ENCODE peak calls at places on chromosomes 1 and 21, in five cellular contexts. One of them, this sample, is unnamed.

GRCh38 chr1:203046984-203047630 is 20.8 kb downstream of the PPFIA4 start:
- DNase-seq in uterus: no peak
- DNase-seq in kidney: peak
- DNase-seq in endothelial cell of umbilical vein: peak
- DNase-seq in ovary: no peak
- DNase-seq in this sample: no peak

GRCh38 chr1:41868241-41868953 is 50.3 kb downstream of the HIVEP3 start:
- DNase-seq in uterus: no peak
- DNase-seq in kidney: no peak
- DNase-seq in endothelial cell of umbilical vein: no peak
- DNase-seq in ovary: no peak
- DNase-seq in this sample: no peak

GRCh38 chr21:44736291-44737004 is 25.1 kb upstream of the TSPEAR start:
- DNase-seq in uterus: no peak
- DNase-seq in kidney: no peak
- DNase-seq in endothelial cell of umbilical vein: no peak
- DNase-seq in ovary: no peak
- DNase-seq in this sample: no peak

GRCh38 chr21:42751866-42752265 is 98.4 kb downstream of the PDE9A start:
- DNase-seq in uterus: no peak
- DNase-seq in kidney: peak
- DNase-seq in endothelial cell of umbilical vein: no peak
- DNase-seq in ovary: no peak
- DNase-seq in this sample: no peak

GRCh38 chr1:180343931-180344406 is 113.9 kb downstream of the LHX4 start:
- DNase-seq in uterus: no peak
- DNase-seq in kidney: no peak
- DNase-seq in endothelial cell of umbilical vein: peak
- DNase-seq in ovary: peak
- DNase-seq in this sample: no peak

GRCh38 chr1:246142320-246142893 is 364.7 kb downstream of the SMYD3 start:
- DNase-seq in uterus: no peak
- DNase-seq in kidney: no peak
- DNase-seq in endothelial cell of umbilical vein: peak
- DNase-seq in ovary: no peak
- DNase-seq in this sample: no peak

GRCh38 chr1:99005142-99005491 is 456 bp upstream of the PLPPR5 start:
- DNase-seq in uterus: no peak
- DNase-seq in kidney: peak
- DNase-seq in endothelial cell of umbilical vein: no peak
- DNase-seq in ovary: no peak
- DNase-seq in this sample: no peak

GRCh38 chr1:156090822-156091188 is 8.5 kb upstream of the MEX3A start:
- DNase-seq in uterus: peak
- DNase-seq in kidney: peak
- DNase-seq in endothelial cell of umbilical vein: peak
- DNase-seq in ovary: peak
- DNase-seq in this sample: peak

GRCh38 chr1:236354330-236355147 is 39.5 kb upstream of the EDARADD start:
- DNase-seq in uterus: no peak
- DNase-seq in kidney: no peak
- DNase-seq in endothelial cell of umbilical vein: no peak
- DNase-seq in ovary: no peak
- DNase-seq in this sample: peak

GRCh38 chr1:93692451-93692861 is 10.8 kb upstream of the BCAR3 start:
- DNase-seq in uterus: no peak
- DNase-seq in kidney: no peak
- DNase-seq in endothelial cell of umbilical vein: no peak
- DNase-seq in ovary: no peak
- DNase-seq in this sample: no peak

GRCh38 chr1:66402194-66402593 is 131.8 kb upstream of the SGIP1 start:
- DNase-seq in uterus: peak
- DNase-seq in kidney: peak
- DNase-seq in endothelial cell of umbilical vein: no peak
- DNase-seq in ovary: peak
- DNase-seq in this sample: no peak

GRCh38 chr1:179372160-179372559 is 6.4 kb downstream of the AXDND1 start:
- DNase-seq in uterus: no peak
- DNase-seq in kidney: no peak
- DNase-seq in endothelial cell of umbilical vein: no peak
- DNase-seq in ovary: no peak
- DNase-seq in this sample: no peak

GRCh38 chr1:55441474-55441873 is 226.3 kb upstream of the USP24 start:
- DNase-seq in uterus: no peak
- DNase-seq in kidney: no peak
- DNase-seq in endothelial cell of umbilical vein: no peak
- DNase-seq in ovary: no peak
- DNase-seq in this sample: no peak

GRCh38 chr1:164688791-164689190 is 129.8 kb downstream of the PBX1 start:
- DNase-seq in uterus: no peak
- DNase-seq in kidney: no peak
- DNase-seq in endothelial cell of umbilical vein: no peak
- DNase-seq in ovary: no peak
- DNase-seq in this sample: no peak

GRCh38 chr21:33109574-33110339 is 39.8 kb downstream of the OLIG1 start:
- DNase-seq in uterus: no peak
- DNase-seq in kidney: no peak
- DNase-seq in endothelial cell of umbilical vein: no peak
- DNase-seq in ovary: no peak
- DNase-seq in this sample: no peak

GRCh38 chr1:29655945-29656866 is 419.9 kb downstream of the PTPRU start:
- DNase-seq in uterus: no peak
- DNase-seq in kidney: no peak
- DNase-seq in endothelial cell of umbilical vein: no peak
- DNase-seq in ovary: no peak
- DNase-seq in this sample: peak

GRCh38 chr1:35454616-35455015 is 102.6 kb downstream of the KIAA0319L start:
- DNase-seq in uterus: no peak
- DNase-seq in kidney: no peak
- DNase-seq in endothelial cell of umbilical vein: peak
- DNase-seq in ovary: no peak
- DNase-seq in this sample: no peak

GRCh38 chr21:22345624-22346023 is 1347.4 kb downstream of the NCAM2 start:
- DNase-seq in uterus: no peak
- DNase-seq in kidney: no peak
- DNase-seq in endothelial cell of umbilical vein: no peak
- DNase-seq in ovary: no peak
- DNase-seq in this sample: no peak

GRCh38 chr21:19340303-19340702 is 936.7 kb upstream of the TMPRSS15 start:
- DNase-seq in uterus: no peak
- DNase-seq in kidney: no peak
- DNase-seq in endothelial cell of umbilical vein: no peak
- DNase-seq in ovary: no peak
- DNase-seq in this sample: no peak
- TF ChIP-seq CTCF in uterus: no peak
- TF ChIP-seq CTCF in kidney: no peak
- TF ChIP-seq CTCF in endothelial cell of umbilical vein: no peak
- TF ChIP-seq CTCF in ovary: no peak
- TF ChIP-seq CTCF in this sample: no peak

DNA sequence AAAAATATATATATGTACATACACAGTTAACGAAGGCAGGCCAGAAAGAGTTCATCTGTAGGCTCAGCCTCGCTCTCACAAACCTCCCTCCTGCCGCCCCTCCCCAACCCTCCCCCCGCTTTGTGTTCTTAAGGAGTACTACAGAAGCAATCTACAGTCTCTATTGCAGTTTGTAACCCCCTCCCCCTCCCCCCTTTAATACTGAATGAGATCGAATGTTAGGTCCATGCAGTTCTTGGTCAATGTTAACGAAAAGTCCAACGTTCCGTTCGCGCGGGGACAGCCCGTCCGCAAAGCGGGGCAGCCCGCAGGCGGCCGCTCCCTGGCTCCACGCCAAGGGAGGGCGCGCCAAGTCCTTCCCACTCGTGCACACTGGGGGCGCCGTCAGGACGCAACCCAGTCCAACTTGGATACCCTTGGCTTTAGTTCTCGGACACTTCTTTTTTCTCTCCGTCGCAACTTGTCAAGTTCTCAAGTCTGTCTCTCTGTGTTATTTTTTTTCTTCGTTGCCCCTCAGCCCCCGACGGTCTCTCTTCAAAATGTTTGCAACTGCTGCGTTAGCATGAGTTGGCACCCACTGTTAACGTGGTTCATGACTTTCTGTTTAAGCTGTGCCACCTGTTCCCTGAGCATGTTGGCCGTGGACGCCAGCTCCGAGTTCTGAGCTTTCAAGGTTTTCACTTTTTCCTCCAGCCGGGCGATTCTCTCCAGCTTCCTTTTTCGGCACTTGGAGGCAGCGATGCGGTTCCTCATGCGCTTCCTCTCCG is 2.1 kb downstream of the JUN start:
- DNase-seq in uterus: peak
- DNase-seq in kidney: peak
- DNase-seq in endothelial cell of umbilical vein: peak
- DNase-seq in ovary: peak
- DNase-seq in this sample: no peak
- TF ChIP-seq CTCF in uterus: peak
- TF ChIP-seq CTCF in kidney: peak
- TF ChIP-seq CTCF in endothelial cell of umbilical vein: peak
- TF ChIP-seq CTCF in ovary: peak
- TF ChIP-seq CTCF in this sample: peak

DNA sequence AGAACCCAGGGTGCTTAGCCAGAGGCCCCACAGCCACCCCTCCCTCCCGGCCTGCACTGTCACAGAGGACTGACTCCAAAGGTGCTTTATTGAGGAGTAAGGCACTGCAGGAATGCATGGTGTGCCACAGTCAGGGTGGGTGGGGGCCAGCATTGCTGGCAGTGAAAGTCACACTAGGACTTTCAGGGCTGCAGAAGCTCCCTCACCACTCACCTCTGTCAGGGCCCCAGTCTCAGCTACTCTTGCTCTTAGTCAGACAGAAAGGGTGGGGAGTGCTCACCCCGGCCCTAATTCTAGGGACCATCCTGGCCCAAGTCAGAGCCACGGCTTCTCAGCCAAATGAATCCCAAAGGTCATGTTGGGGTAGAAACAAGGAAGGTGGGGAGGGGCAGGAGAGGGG is 19.4 kb downstream of the KNCN start:
- DNase-seq in uterus: no peak
- DNase-seq in kidney: no peak
- DNase-seq in endothelial cell of umbilical vein: no peak
- DNase-seq in ovary: no peak
- DNase-seq in this sample: no peak
- TF ChIP-seq CTCF in uterus: no peak
- TF ChIP-seq CTCF in kidney: no peak
- TF ChIP-seq CTCF in endothelial cell of umbilical vein: no peak
- TF ChIP-seq CTCF in ovary: no peak
- TF ChIP-seq CTCF in this sample: no peak

GRCh38 chr1:68384321-68384813 is 65.4 kb downstream of the RPE65 start:
- DNase-seq in uterus: no peak
- DNase-seq in kidney: no peak
- DNase-seq in endothelial cell of umbilical vein: peak
- DNase-seq in ovary: no peak
- DNase-seq in this sample: no peak
- TF ChIP-seq CTCF in uterus: peak
- TF ChIP-seq CTCF in kidney: no peak
- TF ChIP-seq CTCF in endothelial cell of umbilical vein: peak
- TF ChIP-seq CTCF in ovary: no peak
- TF ChIP-seq CTCF in this sample: no peak

GRCh38 chr1:57018119-57018518 is 52.3 kb upstream of the C8B start:
- DNase-seq in uterus: no peak
- DNase-seq in kidney: no peak
- DNase-seq in endothelial cell of umbilical vein: no peak
- DNase-seq in ovary: no peak
- DNase-seq in this sample: no peak

GRCh38 chr1:57017201-57017600 is 51.4 kb upstream of the C8B start:
- DNase-seq in uterus: no peak
- DNase-seq in kidney: no peak
- DNase-seq in endothelial cell of umbilical vein: no peak
- DNase-seq in ovary: no peak
- DNase-seq in this sample: no peak

GRCh38 chr1:57015071-57015470 is 49.3 kb upstream of the C8B start:
- DNase-seq in uterus: no peak
- DNase-seq in kidney: no peak
- DNase-seq in endothelial cell of umbilical vein: no peak
- DNase-seq in ovary: no peak
- DNase-seq in this sample: no peak

GRCh38 chr1:57019240-57019805 is 53.5 kb upstream of the C8B start:
- DNase-seq in uterus: no peak
- DNase-seq in kidney: no peak
- DNase-seq in endothelial cell of umbilical vein: no peak
- DNase-seq in ovary: no peak
- DNase-seq in this sample: no peak

DNA sequence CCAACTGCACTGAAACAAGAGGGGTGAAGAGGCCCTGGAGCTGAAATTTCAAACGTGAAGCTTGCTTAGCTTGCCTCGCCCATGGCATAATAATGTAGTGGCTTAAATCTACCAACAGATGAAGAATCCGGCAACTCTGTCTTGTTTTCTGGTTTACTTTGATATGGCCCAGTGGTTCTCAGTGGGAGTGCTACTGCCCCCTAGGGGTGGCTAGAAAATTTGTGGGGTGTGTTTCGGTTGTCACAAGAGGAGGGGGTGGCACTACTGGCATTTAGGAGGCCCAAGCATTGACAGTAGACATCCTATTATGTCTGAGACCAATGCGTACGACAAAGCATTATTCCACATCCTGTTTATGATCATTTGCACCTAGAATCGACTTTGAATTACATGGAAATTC is 51.9 kb upstream of the C8B start:
- DNase-seq in uterus: no peak
- DNase-seq in kidney: no peak
- DNase-seq in endothelial cell of umbilical vein: no peak
- DNase-seq in ovary: no peak
- DNase-seq in this sample: no peak
- TF ChIP-seq CTCF in uterus: no peak
- TF ChIP-seq CTCF in kidney: no peak
- TF ChIP-seq CTCF in endothelial cell of umbilical vein: no peak
- TF ChIP-seq CTCF in ovary: no peak
- TF ChIP-seq CTCF in this sample: no peak

DNA sequence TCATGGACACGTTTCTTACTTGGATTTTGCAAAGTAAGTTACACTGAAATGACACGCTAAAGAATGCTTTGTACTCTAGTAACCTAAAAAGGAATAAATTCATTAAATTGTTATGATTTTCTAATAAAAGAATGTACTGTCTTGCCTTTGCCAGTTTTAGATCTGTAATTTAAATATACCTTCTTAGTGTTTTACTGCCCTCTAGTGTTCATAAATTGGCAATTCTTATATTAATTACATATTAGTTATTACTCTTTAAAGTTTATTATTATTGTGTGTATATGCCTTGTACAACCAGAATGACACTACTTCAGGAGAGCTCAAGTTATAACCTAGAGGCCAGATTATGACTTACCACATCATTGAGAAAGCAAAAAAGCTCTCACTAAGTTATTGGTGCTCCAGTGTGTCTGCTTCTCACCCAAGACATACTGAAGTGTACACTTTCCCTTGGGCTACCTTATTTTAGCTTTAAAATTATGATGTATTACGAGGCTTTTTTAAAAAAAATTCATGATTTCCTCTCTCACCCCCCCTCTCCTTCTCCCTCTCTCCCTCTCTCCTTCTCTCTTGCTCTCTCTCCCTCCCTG is 169.9 kb downstream of the HS2ST1 start:
- DNase-seq in uterus: no peak
- DNase-seq in kidney: no peak
- DNase-seq in endothelial cell of umbilical vein: peak
- DNase-seq in ovary: no peak
- DNase-seq in this sample: no peak
- TF ChIP-seq CTCF in uterus: peak
- TF ChIP-seq CTCF in kidney: peak
- TF ChIP-seq CTCF in endothelial cell of umbilical vein: no peak
- TF ChIP-seq CTCF in ovary: peak
- TF ChIP-seq CTCF in this sample: peak

This sample was measured in esophagus muscularis mucosa.